ENCODE peak calls at places on chromosomes 13 and 19, in six cellular contexts. One of them, this sample, is unnamed.

GRCh38 chr13:19606152-19606551 is 27.3 kb upstream of the MPHOSPH8 start:
- DNase-seq in HCT116: no peak
- DNase-seq in H1: no peak
- DNase-seq in K562: no peak
- DNase-seq in GM12878: no peak
- DNase-seq in SK-N-SH: no peak
- DNase-seq in this sample: no peak

GRCh38 chr13:45242070-45242469 is 41.2 kb upstream of the KCTD4 start:
- DNase-seq in HCT116: peak
- DNase-seq in H1: no peak
- DNase-seq in K562: no peak
- DNase-seq in GM12878: no peak
- DNase-seq in SK-N-SH: peak
- DNase-seq in this sample: peak

GRCh38 chr19:50657672-50658437 is 8.6 kb downstream of the C19orf81 start:
- DNase-seq in HCT116: peak
- DNase-seq in H1: peak
- DNase-seq in K562: peak
- DNase-seq in GM12878: peak
- DNase-seq in SK-N-SH: peak
- DNase-seq in this sample: peak

GRCh38 chr13:75792526-75793187 is 156.5 kb downstream of the LMO7 start:
- DNase-seq in HCT116: no peak
- DNase-seq in H1: no peak
- DNase-seq in K562: no peak
- DNase-seq in GM12878: no peak
- DNase-seq in SK-N-SH: no peak
- DNase-seq in this sample: peak

GRCh38 chr19:55436847-55437246 is 6.3 kb downstream of the SHISA7 start:
- DNase-seq in HCT116: no peak
- DNase-seq in H1: no peak
- DNase-seq in K562: no peak
- DNase-seq in GM12878: no peak
- DNase-seq in SK-N-SH: no peak
- DNase-seq in this sample: no peak

GRCh38 chr13:106473174-106473573 is 62.3 kb downstream of the EFNB2 start:
- DNase-seq in HCT116: no peak
- DNase-seq in H1: no peak
- DNase-seq in K562: no peak
- DNase-seq in GM12878: no peak
- DNase-seq in SK-N-SH: no peak
- DNase-seq in this sample: no peak

GRCh38 chr19:14661372-14661924 is 13.2 kb downstream of the ADGRE3 start:
- DNase-seq in HCT116: no peak
- DNase-seq in H1: no peak
- DNase-seq in K562: no peak
- DNase-seq in GM12878: no peak
- DNase-seq in SK-N-SH: no peak
- DNase-seq in this sample: no peak

GRCh38 chr13:30743319-30744055 is 8.1 kb downstream of the ALOX5AP start:
- DNase-seq in HCT116: peak
- DNase-seq in H1: no peak
- DNase-seq in K562: no peak
- DNase-seq in GM12878: no peak
- DNase-seq in SK-N-SH: no peak
- DNase-seq in this sample: peak

GRCh38 chr13:48505597-48506091 is 27.2 kb downstream of the RCBTB2 start:
- DNase-seq in HCT116: no peak
- DNase-seq in H1: no peak
- DNase-seq in K562: no peak
- DNase-seq in GM12878: peak
- DNase-seq in SK-N-SH: no peak
- DNase-seq in this sample: no peak

GRCh38 chr19:8988204-8988603 is 22.0 kb downstream of the MUC16 start:
- DNase-seq in HCT116: peak
- DNase-seq in H1: no peak
- DNase-seq in K562: peak
- DNase-seq in GM12878: no peak
- DNase-seq in SK-N-SH: no peak
- DNase-seq in this sample: peak

GRCh38 chr13:28022848-28023518 is 34.5 kb upstream of the URAD start:
- DNase-seq in HCT116: no peak
- DNase-seq in H1: no peak
- DNase-seq in K562: no peak
- DNase-seq in GM12878: no peak
- DNase-seq in SK-N-SH: no peak
- DNase-seq in this sample: no peak

GRCh38 chr19:47595937-47596336 is 13.0 kb upstream of the BICRA start:
- DNase-seq in HCT116: no peak
- DNase-seq in H1: no peak
- DNase-seq in K562: no peak
- DNase-seq in GM12878: no peak
- DNase-seq in SK-N-SH: no peak
- DNase-seq in this sample: no peak
- TF ChIP-seq JUND in HCT116: no peak
- TF ChIP-seq JUND in H1: no peak
- TF ChIP-seq JUND in K562: no peak
- TF ChIP-seq JUND in GM12878: no peak
- TF ChIP-seq JUND in SK-N-SH: no peak
- TF ChIP-seq JUND in this sample: no peak

GRCh38 chr13:36736119-36736726 is 62.4 kb downstream of the SERTM1 start:
- DNase-seq in HCT116: peak
- DNase-seq in H1: no peak
- DNase-seq in K562: peak
- DNase-seq in GM12878: no peak
- DNase-seq in SK-N-SH: peak
- DNase-seq in this sample: peak
- TF ChIP-seq JUND in HCT116: no peak
- TF ChIP-seq JUND in H1: no peak
- TF ChIP-seq JUND in K562: no peak
- TF ChIP-seq JUND in GM12878: no peak
- TF ChIP-seq JUND in SK-N-SH: no peak
- TF ChIP-seq JUND in this sample: no peak

GRCh38 chr19:33814181-33815165 is 17.8 kb downstream of the KCTD15 start:
- DNase-seq in HCT116: no peak
- DNase-seq in H1: no peak
- DNase-seq in K562: no peak
- DNase-seq in GM12878: no peak
- DNase-seq in SK-N-SH: peak
- DNase-seq in this sample: no peak
- TF ChIP-seq JUND in HCT116: no peak
- TF ChIP-seq JUND in H1: no peak
- TF ChIP-seq JUND in K562: no peak
- TF ChIP-seq JUND in GM12878: no peak
- TF ChIP-seq JUND in SK-N-SH: no peak
- TF ChIP-seq JUND in this sample: no peak

DNA sequence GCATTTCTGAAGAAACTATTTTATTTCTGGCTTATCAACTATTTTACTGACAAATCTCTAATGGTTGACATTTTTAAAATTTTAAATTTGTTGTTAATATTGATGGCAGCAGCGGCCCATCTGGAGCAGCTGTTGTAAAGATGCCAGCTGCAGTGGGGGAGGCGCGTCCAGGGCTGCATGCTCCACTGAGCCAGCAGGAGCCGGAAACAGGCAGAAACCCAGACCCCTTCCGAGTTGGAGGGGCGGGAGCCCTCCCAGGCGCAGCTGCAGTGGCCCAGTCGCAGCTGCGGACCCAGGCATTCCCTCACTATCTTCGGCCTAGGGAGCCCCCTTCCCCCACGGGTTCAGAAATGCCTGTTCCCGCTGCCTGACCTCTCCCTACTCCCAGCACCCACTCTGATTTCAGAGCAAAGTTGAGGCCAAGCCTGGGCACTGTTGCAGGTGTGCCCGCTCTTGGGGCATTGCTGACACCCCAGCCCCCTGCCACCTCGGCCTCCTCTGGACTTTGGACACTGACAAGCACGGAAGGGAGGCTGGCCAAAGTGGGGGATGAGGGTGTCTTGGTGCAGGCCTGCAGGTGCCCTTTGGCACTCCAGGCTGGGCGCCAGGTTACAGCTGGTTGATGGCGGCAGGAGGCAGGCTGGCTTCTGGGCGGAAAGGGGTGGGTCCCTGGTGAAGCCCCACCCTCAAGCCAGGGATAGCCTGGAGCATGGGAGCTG is 69.2 kb downstream of the PIBF1 start:
- DNase-seq in HCT116: no peak
- DNase-seq in H1: no peak
- DNase-seq in K562: no peak
- DNase-seq in GM12878: no peak
- DNase-seq in SK-N-SH: peak
- DNase-seq in this sample: no peak
- TF ChIP-seq JUND in HCT116: no peak
- TF ChIP-seq JUND in H1: no peak
- TF ChIP-seq JUND in K562: no peak
- TF ChIP-seq JUND in GM12878: no peak
- TF ChIP-seq JUND in SK-N-SH: no peak
- TF ChIP-seq JUND in this sample: no peak